ENCODE peak calls at places on chromosomes 4 and X, in eight cellular contexts. B is endodermal cell; K is adrenal gland; C is iPS-NIHi11; F is WTC11; Q is H4; V is activated CD8-positive, alpha-beta T cell treated with anti-CD3 and anti-CD28 coated beads, Interleukin-2, amount 10 ng/mL, durations not matched to agents 7 days and 5 days; Y is NCI-H748 treated with DMSO at 0.1 percent for 48 hours. S is an unnamed sample.

GRCh38 chrX:19673334-19674040 is 158.2 kb upstream of the MAP3K15 start:
- DNase-seq in K (peak; percentile 87), B (no peak), C (no peak), Q (peak; percentile 67), V (no peak), Y (no peak), F (no peak), S (peak; percentile 3)

GRCh38 chr4:14879643-14880042 is 122.6 kb upstream of the CPEB2 start:
- DNase-seq in F (no peak), Q (no peak), V (no peak), C (no peak), Y (no peak), K (no peak), B (no peak), S (no peak)

GRCh38 chr4:25559508-25559907 is 96.1 kb upstream of the SLC34A2 start:
- DNase-seq in F (no peak), V (no peak), B (no peak), C (no peak), K (no peak), Y (no peak), Q (no peak), S (no peak)

GRCh38 chr4:82423245-82424054 is 6.8 kb downstream of the HNRNPDL start:
- DNase-seq in B (no peak), C (no peak), K (no peak), Y (no peak), F (no peak), Q (no peak), V (no peak), S (peak; percentile 33)

GRCh38 chr4:59612235-59612634 is 1587.9 kb upstream of the ADGRL3 start:
- DNase-seq in Q (peak; percentile 68), K (no peak), F (no peak), V (no peak), C (no peak), Y (no peak), B (no peak), S (peak; percentile 67)

GRCh38 chr4:148112231-148112982 is 329.8 kb downstream of the NR3C2 start:
- DNase-seq in F (no peak), Q (peak; percentile 46), K (no peak), Y (no peak), V (no peak), B (no peak), C (no peak), S (no peak)

GRCh38 chr4:153419673-153420278 is 46.4 kb upstream of the TMEM131L start:
- DNase-seq in B (no peak), F (no peak), Y (no peak), K (no peak), Q (no peak), C (no peak), V (no peak), S (no peak)

GRCh38 chrX:123476636-123477219 is 256.1 kb downstream of the THOC2 start:
- DNase-seq in Y (no peak), F (no peak), Q (peak; percentile 59), C (no peak), V (no peak), B (no peak), K (peak; percentile 50), S (no peak)

GRCh38 chr4:20422398-20422797 is 170.7 kb downstream of the SLIT2 start:
- DNase-seq in K (peak; percentile 78), C (peak; percentile 43), F (peak; percentile 71), Y (peak; percentile 59), B (peak; percentile 91), V (peak; percentile 49), Q (peak; percentile 65), S (peak; percentile 10)

GRCh38 chr4:165375465-165375864 is 3.3 kb upstream of the CPE start:
- DNase-seq in V (peak; percentile 31), F (no peak), K (no peak), B (no peak), Y (no peak), C (no peak), Q (no peak), S (no peak)

GRCh38 chr4:56048621-56049427 is 100.1 kb downstream of the CEP135 start:
- DNase-seq in C (peak; percentile 90), B (peak; percentile 87), F (peak; percentile 70), Y (peak; percentile 10), V (peak; percentile 63), K (peak; percentile 67), Q (peak; percentile 32), S (peak; percentile 24)

GRCh38 chr4:23039813-23040212 is 347.1 kb downstream of the GBA3 start:
- DNase-seq in B (no peak), V (no peak), F (no peak), Y (no peak), Q (no peak), K (no peak), C (no peak), S (no peak)

GRCh38 chr4:115222061-115222460 is 108.6 kb upstream of the NDST4 start:
- DNase-seq in K (no peak), B (peak; percentile 46), V (no peak), C (no peak), Q (no peak), Y (no peak), F (no peak), S (no peak)

GRCh38 chr4:123547167-123547817 is 150.7 kb downstream of the SPRY1 start:
- DNase-seq in B (peak; percentile 93), C (peak; percentile 83), F (peak; percentile 87), V (no peak), Y (no peak), K (no peak), Q (no peak), S (no peak)

GRCh38 chr4:82287720-82288119 is 86.1 kb downstream of the HNRNPD start:
- DNase-seq in F (no peak), C (no peak), B (no peak), Q (no peak), Y (no peak), V (no peak), K (no peak), S (no peak)

GRCh38 chr4:27084685-27085356 is 224.2 kb downstream of the STIM2 start:
- DNase-seq in B (peak; percentile 87), Y (no peak), Q (no peak), V (no peak), K (peak; percentile 55), F (peak; percentile 66), C (peak; percentile 74), S (no peak)

GRCh38 chr4:182380701-182381295 is 137.6 kb downstream of the TENM3 start:
- DNase-seq in K (no peak), Y (no peak), Q (no peak), F (no peak), C (no peak), V (no peak), B (no peak), S (no peak)

GRCh38 chr4:152114562-152114961 is 353.8 kb upstream of the GATB start:
- DNase-seq in B (no peak), Y (no peak), F (no peak), K (no peak), V (no peak), C (no peak), Q (no peak), S (no peak)

GRCh38 chrX:68717196-68717595 is 69.7 kb downstream of the STARD8 start:
- DNase-seq in F (no peak), C (no peak), Y (no peak), Q (no peak), V (no peak), B (no peak), K (no peak), S (no peak)

GRCh38 chr4:1326751-1327525 is 20.1 kb upstream of the UVSSA start:
- DNase-seq in F (no peak), B (no peak), V (no peak), Q (no peak), Y (no peak), C (peak; percentile 29), K (no peak), S (no peak)

GRCh38 chr4:79877511-79877910 is 195.5 kb downstream of the ANTXR2 start:
- DNase-seq in V (no peak), Q (no peak), F (no peak), Y (no peak), K (no peak), C (no peak), B (no peak), S (no peak)

GRCh38 chr4:6576512-6576911 is 1.5 kb downstream of the MAN2B2 start:
- DNase-seq in Y (no peak), C (no peak), F (no peak), B (no peak), K (no peak), Q (no peak), V (no peak), S (no peak)

GRCh38 chr4:121736735-121737351 is 28.1 kb downstream of the SMIM43 start:
- DNase-seq in Q (peak; percentile 48), V (peak; percentile 36), K (no peak), C (peak; percentile 52), Y (no peak), F (no peak), B (peak; percentile 67), S (peak; percentile 39)

GRCh38 chr4:145819246-145820181 is 119.1 kb downstream of the ZNF827 start:
- DNase-seq in Q (no peak), K (no peak), C (no peak), B (no peak), Y (peak; percentile 92), F (no peak), V (no peak), S (no peak)

GRCh38 chr4:4386736-4387392 is at the start of gene NSG1:
- DNase-seq in Y (no peak), F (peak; percentile 47), K (peak; percentile 69), C (peak; percentile 73), V (peak; percentile 56), B (peak; percentile 80), Q (no peak), S (no peak)

GRCh38 chr4:5993876-5994811 is 24.1 kb downstream of the C4orf50 start:
- DNase-seq in Y (no peak), F (no peak), K (no peak), Q (no peak), B (peak; percentile 38), C (no peak), V (no peak), S (no peak)

GRCh38 chr4:36285784-36286480 is 4.5 kb downstream of the DTHD1 start:
- DNase-seq in K (no peak), V (peak; percentile 80), C (no peak), Y (no peak), B (no peak), Q (peak; percentile 19), F (no peak), S (no peak)

GRCh38 chr4:157265281-157265680 is 44.8 kb downstream of the GRIA2 start:
- DNase-seq in F (peak; percentile 10), C (peak; percentile 56), B (peak; percentile 53), V (no peak), Q (peak; percentile 61), Y (peak; percentile 29), K (peak; percentile 67), S (no peak)

GRCh38 chr4:118888666-118889312 is at the start of gene SYNPO2:
- DNase-seq in V (peak; percentile 56), C (peak; percentile 83), F (peak; percentile 86), B (peak; percentile 93), Y (peak; percentile 61), K (peak; percentile 89), Q (peak; percentile 77), S (no peak)

GRCh38 chrX:45164021-45164621 is 36.6 kb downstream of the DIPK2B start:
- DNase-seq in C (no peak), Y (no peak), V (no peak), Q (no peak), K (peak; percentile 67), F (no peak), B (no peak), S (no peak)

GRCh38 chr4:815464-816146 is 10.3 kb downstream of the CPLX1 start:
- DNase-seq in C (no peak), F (no peak), B (no peak), K (no peak), Q (no peak), V (no peak), Y (no peak), S (no peak)

GRCh38 chr4:143728171-143728570 is 27.7 kb upstream of the FREM3 start:
- DNase-seq in C (no peak), K (no peak), B (no peak), Q (no peak), Y (no peak), F (no peak), V (no peak), S (no peak)

GRCh38 chr4:23956601-23957364 is 66.9 kb upstream of the PPARGC1A start:
- DNase-seq in F (no peak), K (no peak), C (no peak), V (no peak), Q (no peak), Y (no peak), B (no peak), S (peak; percentile 2)

GRCh38 chr4:10157478-10158354 is 41.1 kb upstream of the WDR1 start:
- DNase-seq in Y (peak; percentile 50), F (peak; percentile 55), C (peak; percentile 83), B (peak; percentile 78), K (peak; percentile 84), Q (peak; percentile 91), V (peak; percentile 59), S (peak; percentile 56)